ENCODE peak calls at places on chromosomes 6 and 20, in six cellular contexts. B is spleen, W is BJ, H is astrocyte of the cerebellum, J is fibroblast of mammary gland, X is left ventricle myocardium inferior. N is an unnamed sample.

GRCh38 chr6:56652231-56652630 is 9.5 kb upstream of the DST start:
- DNase-seq in H (peak; percentile 20), J (peak; percentile 32), X (no peak), W (no peak), B (no peak), N (no peak)

GRCh38 chr20:16206817-16207216 is 366.4 kb downstream of the KIF16B start:
- DNase-seq in J (no peak), X (no peak), B (no peak), W (no peak), H (no peak), N (no peak)

GRCh38 chr6:50187212-50188055 is 137.7 kb upstream of the DEFB112 start:
- DNase-seq in H (no peak), X (no peak), B (peak; percentile 24), J (no peak), W (no peak), N (no peak)

GRCh38 chr6:134216304-134217029 is 101.4 kb downstream of the SGK1 start:
- DNase-seq in B (no peak), J (no peak), X (no peak), W (no peak), H (no peak), N (no peak)

GRCh38 chr6:44059359-44060342 is 67.6 kb downstream of the MRPL14 start:
- DNase-seq in X (peak; percentile 66), W (no peak), H (no peak), J (peak; percentile 90), B (no peak), N (no peak)

GRCh38 chr6:3217286-3217685 is 10.2 kb downstream of the TUBB2B start:
- DNase-seq in B (no peak), X (no peak), H (no peak), W (no peak), J (no peak), N (no peak)

GRCh38 chr6:154731296-154732218 is 1.7 kb upstream of the SCAF8 start:
- DNase-seq in X (no peak), J (no peak), H (no peak), W (no peak), B (no peak), N (no peak)

GRCh38 chr6:149961728-149962425 is 1.9 kb upstream of the ULBP1 start:
- DNase-seq in H (no peak), W (no peak), X (no peak), B (no peak), J (no peak), N (no peak)

GRCh38 chr6:79687759-79688158 is 56.6 kb downstream of the SH3BGRL2 start:
- DNase-seq in H (no peak), B (no peak), X (no peak), W (no peak), J (no peak), N (no peak)

GRCh38 chr6:136655251-136656014 is 105.2 kb upstream of the MAP7 start:
- DNase-seq in J (no peak), H (no peak), X (no peak), B (no peak), W (no peak), N (no peak)

GRCh38 chr6:111573892-111574800 is 31.5 kb downstream of the TRAF3IP2 start:
- DNase-seq in X (no peak), B (no peak), J (peak; percentile 98), H (peak; percentile 84), W (no peak), N (no peak)

GRCh38 chr20:60761056-60761455 is 491.0 kb upstream of the CDH4 start:
- DNase-seq in B (no peak), X (no peak), J (no peak), W (no peak), H (no peak), N (no peak)

GRCh38 chr20:18738055-18738454 is 75.5 kb upstream of the SCP2D1 start:
- DNase-seq in W (peak; percentile 25), H (no peak), B (no peak), X (no peak), J (peak; percentile 65), N (no peak)

GRCh38 chr20:47857994-47858557 is 72.8 kb upstream of the SULF2 start:
- DNase-seq in X (no peak), H (peak; percentile 8), J (peak; percentile 15), B (no peak), W (no peak), N (no peak)

GRCh38 chr20:42985628-42986027 is 204.1 kb downstream of the PTPRT start:
- DNase-seq in H (no peak), W (no peak), B (no peak), X (no peak), J (no peak), N (no peak)
- TF ChIP-seq CTCF in H (no peak), W (no peak), B (no peak), X (no peak), J (no peak), N (no peak)

GRCh38 chr6:53795702-53796450 is 1.1 kb downstream of the LRRC1 start:
- DNase-seq in H (no peak), W (no peak), X (peak; percentile 29), B (peak; percentile 85), J (no peak), N (no peak)

GRCh38 chr6:53796451-53796780 is 1.6 kb downstream of the LRRC1 start:
- DNase-seq in H (no peak), J (no peak), X (no peak), W (no peak), B (no peak), N (no peak)

GRCh38 chr6:53795254-53795701 is 473 bp downstream of the LRRC1 start:
- DNase-seq in W (no peak), H (no peak), B (no peak), J (no peak), X (no peak), N (no peak)

GRCh38 chr6:53796791-53797190 is 2.0 kb downstream of the LRRC1 start:
- DNase-seq in B (no peak), J (no peak), X (no peak), W (no peak), H (no peak), N (no peak)

GRCh38 chr6:53797304-53797703 is 2.5 kb downstream of the LRRC1 start:
- DNase-seq in B (no peak), J (no peak), W (no peak), H (no peak), X (no peak), N (no peak)
- H3K4me3 ChIP-seq in B (no peak overlapping the region), J (no peak overlapping the region), W (no peak overlapping the region), H (no peak overlapping the region), X (no peak overlapping the region), N (peak overlapping the region; percentile 84)

GRCh38 chr6:919499-919898 is 226.6 kb upstream of the EXOC2 start:
- DNase-seq in J (no peak), B (no peak), X (no peak), H (no peak), W (no peak), N (no peak)

GRCh38 chr6:917939-918338 is 225.0 kb upstream of the EXOC2 start:
- DNase-seq in H (no peak), J (no peak), X (no peak), B (no peak), W (no peak), N (no peak)

GRCh38 chr6:924661-925060 is 231.7 kb upstream of the EXOC2 start:
- DNase-seq in H (no peak), X (no peak), B (no peak), W (no peak), J (no peak), N (no peak)

GRCh38 chr6:920512-920911 is 227.6 kb upstream of the EXOC2 start:
- DNase-seq in J (no peak), W (no peak), X (no peak), H (no peak), B (no peak), N (no peak)

DNA sequence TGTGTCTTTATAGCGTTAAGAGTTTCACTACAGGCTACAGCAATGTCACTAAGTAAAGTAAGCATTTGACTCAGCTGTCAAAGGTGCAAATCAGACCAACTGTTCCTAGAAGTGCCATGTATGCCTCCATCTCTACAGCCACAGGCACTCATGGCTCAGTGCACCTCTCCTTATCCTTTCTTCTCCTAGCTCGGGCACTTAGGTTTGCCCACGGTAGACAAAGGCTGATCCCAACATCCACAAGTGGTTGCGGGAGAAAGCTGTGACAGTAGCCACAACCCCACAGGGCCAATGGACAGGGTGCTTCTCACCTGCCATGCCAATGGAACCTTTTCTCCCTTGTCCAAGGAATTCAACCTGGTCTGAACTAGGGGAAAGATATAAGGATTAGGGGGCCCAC is 228.5 kb upstream of the EXOC2 start:
- DNase-seq in B (no peak), H (no peak), X (no peak), W (no peak), J (no peak), N (no peak)
- TF ChIP-seq CTCF in B (no peak), H (no peak), X (no peak), W (no peak), J (no peak), N (no peak)

GRCh38 chr20:58381627-58382026 is 7.4 kb upstream of the VAPB start:
- DNase-seq in J (no peak), W (no peak), B (no peak), X (no peak), H (no peak), N (no peak)
- H3K4me3 ChIP-seq in J (no peak overlapping the region), W (no peak overlapping the region), B (no peak overlapping the region), X (no peak overlapping the region), H (no peak overlapping the region), N (no peak overlapping the region)

GRCh38 chr6:143058987-143059386 is 1.7 kb upstream of the AIG1 start:
- DNase-seq in W (no peak), J (no peak), X (no peak), H (no peak), B (no peak), N (no peak)

GRCh38 chr6:143061597-143062385 is 1.1 kb downstream of the AIG1 start:
- DNase-seq in J (peak; percentile 56), W (no peak), B (no peak), H (no peak), X (no peak), N (no peak)

GRCh38 chr6:143060806-143061596 is at the start of gene AIG1:
- DNase-seq in H (no peak), X (no peak), W (no peak), B (peak; percentile 94), J (no peak), N (no peak)

GRCh38 chr6:143059616-143060353 is 904 bp upstream of the AIG1 start:
- DNase-seq in H (peak; percentile 49), W (peak; percentile 77), X (no peak), J (peak; percentile 71), B (no peak), N (peak; percentile 36)

GRCh38 chr6:143060354-143060805 is 309 bp upstream of the AIG1 start:
- DNase-seq in J (peak; percentile 81), H (peak; percentile 41), X (peak; percentile 83), W (no peak), B (peak; percentile 96), N (peak; percentile 58)
- TF ChIP-seq CTCF in J (no peak), H (peak; percentile 20), X (peak; percentile 8), W (no peak), B (no peak), N (peak; percentile 19)

GRCh38 chr6:118985123-118985830 is 50.3 kb upstream of the MCM9 start:
- DNase-seq in H (no peak), J (no peak), B (no peak), W (no peak), X (no peak), N (no peak)
- H3K4me3 ChIP-seq in H (no peak overlapping the region), J (no peak overlapping the region), B (no peak overlapping the region), W (no peak overlapping the region), X (no peak overlapping the region), N (no peak overlapping the region)